ENCODE peak calls at places on chromosomes 12 and 14, in eight cellular contexts. D is mucosa of descending colon, W is uterus, R is tibial artery, G is astrocyte, F is brain microvascular endothelial cell, S is psoas muscle, U is astrocyte of the spinal cord. K is an unnamed sample.

GRCh38 chr12:78863482-78864427 is 819 bp upstream of the SYT1 start:
- DNase-seq in F (peak; percentile 51), U (peak; percentile 73), G (peak; percentile 65), R (no peak), S (peak; percentile 40), D (peak; percentile 69), W (peak; percentile 66), K (peak; percentile 72)

GRCh38 chr12:52710744-52711143 is 7.4 kb upstream of the KRT77 start:
- DNase-seq in G (no peak), D (no peak), R (no peak), W (no peak), U (no peak), S (no peak), F (no peak), K (no peak)

GRCh38 chr12:121534495-121535148 is 46.2 kb downstream of the KDM2B start:
- DNase-seq in G (no peak), F (no peak), U (no peak), S (no peak), R (no peak), D (no peak), W (no peak), K (no peak)

GRCh38 chr12:108770963-108771362 is 39.6 kb upstream of the CORO1C start:
- DNase-seq in G (no peak), D (no peak), S (no peak), W (no peak), R (no peak), U (no peak), F (no peak), K (no peak)

GRCh38 chr12:132279184-132279889 is 50.1 kb downstream of the GALNT9 start:
- DNase-seq in R (no peak), G (no peak), D (peak; percentile 57), W (no peak), U (no peak), S (no peak), F (no peak), K (no peak)

GRCh38 chr12:53701518-53702264 is 25.6 kb downstream of the CALCOCO1 start:
- DNase-seq in U (peak; percentile 69), S (peak; percentile 90), R (peak; percentile 84), W (peak; percentile 83), F (peak; percentile 77), G (no peak), D (peak; percentile 61), K (peak; percentile 81)

GRCh38 chr12:68240975-68241374 is 12.4 kb downstream of the IL22 start:
- DNase-seq in S (no peak), F (peak; percentile 59), G (no peak), R (peak; percentile 27), D (no peak), U (peak; percentile 56), W (no peak), K (peak; percentile 52)

GRCh38 chr12:107396991-107397390 is 288.6 kb upstream of the PWP1 start:
- DNase-seq in S (no peak), D (no peak), G (no peak), F (no peak), W (no peak), R (no peak), U (peak; percentile 43), K (peak; percentile 49)

GRCh38 chr12:106960443-106960842 is 4.7 kb downstream of the TMEM263 start:
- DNase-seq in R (no peak), D (no peak), U (no peak), G (no peak), S (no peak), F (no peak), W (no peak), K (no peak)

GRCh38 chr14:43503508-43503907 is 1003.6 kb downstream of the FSCB start:
- DNase-seq in S (no peak), U (no peak), W (no peak), R (no peak), F (no peak), D (no peak), G (no peak), K (peak; percentile 1)

GRCh38 chr14:87055007-87055406 is 938.0 kb downstream of the GALC start:
- DNase-seq in U (no peak), G (no peak), R (no peak), S (no peak), W (no peak), D (no peak), F (no peak), K (no peak)

GRCh38 chr14:76828339-76829015 is 2.3 kb downstream of the LRRC74A start:
- DNase-seq in S (no peak), D (no peak), R (no peak), F (no peak), W (no peak), U (no peak), G (no peak), K (no peak)

GRCh38 chr14:35352274-35353233 is 52.0 kb downstream of the NFKBIA start:
- DNase-seq in R (no peak), D (no peak), S (peak; percentile 44), W (no peak), U (no peak), F (no peak), G (no peak), K (no peak)

GRCh38 chr14:22929104-22929847 is at the start of gene PRMT5:
- DNase-seq in S (peak; percentile 100), D (peak; percentile 99), R (peak; percentile 100), F (peak; percentile 100), G (peak; percentile 99), U (peak; percentile 100), W (peak; percentile 99), K (peak; percentile 100)
- TF ChIP-seq CTCF in S (no peak), D (no peak), R (no peak), F (no peak), G (no peak), U (no peak), W (peak; percentile 27), K (no peak)

GRCh38 chr12:61302282-61302681 is 957.9 kb upstream of the USP15 start:
- DNase-seq in S (no peak), D (no peak), G (no peak), U (no peak), R (no peak), F (no peak), W (no peak), K (no peak)

GRCh38 chr12:61311413-61311812 is 948.8 kb upstream of the USP15 start:
- DNase-seq in F (no peak), R (no peak), S (no peak), U (no peak), D (no peak), G (no peak), W (no peak), K (no peak)

GRCh38 chr12:61308220-61308619 is 952.0 kb upstream of the USP15 start:
- DNase-seq in S (no peak), R (no peak), U (no peak), D (no peak), F (no peak), G (no peak), W (no peak), K (no peak)
- H3K4me3 ChIP-seq in S (no peak overlapping the region), R (no peak overlapping the region), U (no peak overlapping the region), D (no peak overlapping the region), F (no peak overlapping the region), G (no peak overlapping the region), W (no peak overlapping the region), K (no peak overlapping the region)

DNA sequence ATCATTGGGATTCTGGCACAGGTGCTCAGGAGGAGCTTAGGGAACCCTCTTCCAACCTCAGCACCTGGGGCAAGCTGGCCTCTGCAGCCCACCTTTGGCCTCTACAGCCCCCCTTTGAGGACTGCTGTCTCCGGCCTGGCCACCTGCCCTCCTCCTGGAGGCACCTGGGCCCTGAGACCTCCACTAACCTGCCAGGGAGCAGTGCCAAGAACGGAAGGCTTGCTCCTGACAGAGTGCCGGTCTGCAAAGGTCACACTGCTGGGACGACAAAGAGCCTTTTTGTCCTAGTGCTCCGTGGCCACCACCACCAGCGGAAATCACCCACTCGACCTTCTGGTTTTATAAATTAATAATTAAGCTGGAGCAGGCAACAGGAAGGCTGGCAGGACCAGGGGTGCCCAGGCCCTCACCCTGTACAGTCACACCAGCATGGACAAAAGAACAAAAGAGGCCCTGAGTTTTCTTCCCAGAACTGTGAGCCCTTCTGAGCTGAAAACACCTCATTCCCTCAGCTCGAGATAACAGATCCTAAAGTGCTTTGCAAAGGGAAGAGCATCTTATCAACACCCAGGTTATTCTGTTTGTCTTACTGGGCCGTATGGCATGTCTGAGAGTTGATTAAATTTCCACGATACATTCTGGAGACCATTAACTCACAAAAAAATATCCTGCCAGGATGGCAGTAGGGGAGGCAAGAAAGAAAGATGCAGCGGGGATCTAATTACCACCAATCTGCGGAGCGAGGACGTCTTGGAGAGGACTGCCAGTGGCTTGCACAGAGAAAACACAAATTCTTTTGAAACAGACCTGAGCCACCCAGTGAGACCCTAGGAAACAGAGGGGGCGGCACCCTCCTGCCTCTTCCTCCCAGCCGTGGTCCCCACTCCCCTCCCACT is 8.2 kb downstream of the TESC start:
- DNase-seq in G (no peak), U (no peak), R (no peak), S (no peak), D (no peak), W (no peak), F (no peak), K (no peak)
- TF ChIP-seq CTCF in G (no peak), U (no peak), R (no peak), S (no peak), D (no peak), W (no peak), F (no peak), K (no peak)

GRCh38 chr12:109832534-109833306 is 478 bp downstream of the TRPV4 start:
- DNase-seq in R (no peak), S (no peak), D (no peak), U (no peak), W (no peak), G (no peak), F (no peak), K (peak; percentile 7)

GRCh38 chr12:109835827-109836226 is 2.6 kb upstream of the TRPV4 start:
- DNase-seq in D (no peak), F (no peak), R (no peak), W (no peak), G (no peak), U (no peak), S (no peak), K (no peak)

GRCh38 chr12:109831365-109831764 is 1.8 kb downstream of the TRPV4 start:
- DNase-seq in W (no peak), U (no peak), G (no peak), D (no peak), R (no peak), S (no peak), F (no peak), K (no peak)

GRCh38 chr12:109831929-109832328 is 1.3 kb downstream of the TRPV4 start:
- DNase-seq in R (no peak), G (no peak), F (no peak), S (no peak), D (no peak), W (no peak), U (no peak), K (no peak)

DNA sequence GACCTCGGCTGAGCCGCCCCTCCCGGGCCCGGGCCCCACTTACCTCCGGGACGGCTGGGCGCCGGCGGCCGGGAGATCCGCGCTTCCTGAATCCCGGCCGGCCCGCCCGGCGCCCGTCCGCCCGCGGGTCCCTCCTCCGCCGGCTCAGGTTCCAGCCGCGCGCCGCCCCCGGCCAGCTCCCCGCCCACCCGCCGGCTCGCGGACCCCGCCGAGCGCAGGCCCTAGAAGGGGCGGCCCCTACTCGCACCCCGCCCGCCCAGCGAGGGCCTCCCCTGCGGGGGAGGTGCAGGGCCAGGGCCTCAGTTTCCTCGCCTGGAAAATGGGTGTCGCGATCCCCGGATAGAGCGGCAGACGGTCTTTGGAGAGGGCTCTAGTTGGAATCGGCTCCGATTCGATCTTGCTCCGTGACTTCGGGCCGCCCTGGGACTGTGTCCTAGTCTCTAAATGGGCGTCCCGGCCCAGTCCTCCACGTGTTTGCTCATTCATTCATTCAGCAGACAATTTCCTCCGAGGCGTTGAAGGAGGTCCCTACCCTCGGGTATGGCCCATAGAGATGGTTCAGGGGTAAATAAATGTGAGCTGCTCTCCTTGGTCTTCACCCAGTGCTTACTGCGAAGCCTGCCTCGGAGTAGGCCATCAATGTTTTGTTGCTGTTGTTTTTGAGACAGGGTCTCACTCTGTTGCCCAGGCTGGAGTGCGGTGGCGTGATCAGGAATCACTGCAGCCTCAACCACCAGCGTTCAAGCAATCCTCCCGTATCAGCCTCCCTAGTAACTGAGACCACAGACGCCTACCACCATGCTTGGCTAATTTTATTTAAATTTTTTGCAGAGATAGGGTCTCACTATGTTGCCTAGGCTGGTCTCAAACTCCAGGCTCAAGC is at the start of gene TRPV4:
- DNase-seq in D (no peak), G (no peak), S (no peak), F (no peak), U (peak; percentile 17), W (no peak), R (no peak), K (peak; percentile 25)
- H3K4me3 ChIP-seq in D (no peak within 1 kb of the TSS), G (peak within 1 kb of the TSS; percentile 56), S (peak within 1 kb of the TSS; percentile 55), F (peak within 1 kb of the TSS; percentile 63), U (peak within 1 kb of the TSS; percentile 49), W (peak within 1 kb of the TSS; percentile 30), R (peak within 1 kb of the TSS; percentile 35), K (peak within 1 kb of the TSS; percentile 71)

K was measured in fibroblast of the aortic adventitia.